ENCODE peak calls at places on chromosomes 13 and 19, in four cellular contexts. F is SK-N-MC, P is stomach, C is upper lobe of left lung. T is an unnamed sample.

GRCh38 chr13:95060120-95060519 is 241.1 kb downstream of the ABCC4 start:
- DNase-seq in F (no peak), P (no peak), C (no peak), T (no peak)

GRCh38 chr19:12664406-12665280 is 1.9 kb downstream of the MAN2B1 start:
- DNase-seq in F (no peak), C (no peak), P (no peak), T (no peak)

GRCh38 chr19:47157455-47158321 is 27.1 kb downstream of the SAE1 start:
- DNase-seq in C (peak; percentile 66), P (peak; percentile 33), F (no peak), T (no peak)

GRCh38 chr13:56400774-56401173 is 739.9 kb upstream of the PRR20A start:
- DNase-seq in C (no peak), P (no peak), F (no peak), T (no peak)

GRCh38 chr13:99063952-99064351 is 86.1 kb upstream of the DOCK9 start:
- DNase-seq in P (no peak), F (no peak), C (no peak), T (no peak)

GRCh38 chr13:26037302-26037701 is 14.5 kb downstream of the SHISA2 start:
- DNase-seq in C (no peak), P (no peak), F (no peak), T (peak; percentile 40)

GRCh38 chr13:114140909-114141255 is 8.5 kb upstream of the RASA3 start:
- DNase-seq in C (no peak), F (no peak), P (no peak), T (no peak)

GRCh38 chr19:29105629-29106352 is 107.2 kb downstream of the UQCRFS1 start:
- DNase-seq in C (no peak), F (no peak), P (no peak), T (no peak)

GRCh38 chr19:4624733-4625362 is 14.5 kb upstream of the TNFAIP8L1 start:
- DNase-seq in F (no peak), P (no peak), C (no peak), T (no peak)

GRCh38 chr13:91162180-91162579 is 185.3 kb upstream of the MIR17HG start:
- DNase-seq in F (no peak), C (no peak), P (no peak), T (no peak)

GRCh38 chr19:46515879-46516350 is 20.2 kb upstream of the PNMA8B start:
- DNase-seq in C (no peak), P (no peak), F (no peak), T (no peak)

GRCh38 chr19:31064486-31064885 is 284.8 kb downstream of the TSHZ3 start:
- DNase-seq in P (no peak), C (no peak), F (no peak), T (no peak)

GRCh38 chr13:27259831-27260230 is 8.5 kb downstream of the RPL21 start:
- DNase-seq in F (no peak), C (no peak), P (no peak), T (peak; percentile 64)

GRCh38 chr13:110218601-110219201 is 88.3 kb downstream of the COL4A1 start:
- DNase-seq in P (no peak), F (no peak), C (no peak), T (no peak)

GRCh38 chr13:34993470-34993869 is 51.4 kb downstream of the NBEA start:
- DNase-seq in F (no peak), P (no peak), C (no peak), T (no peak)

GRCh38 chr19:13014101-13014920 is 19.0 kb downstream of the NFIX start:
- DNase-seq in P (no peak), C (peak; percentile 67), F (no peak), T (no peak)

GRCh38 chr19:46953955-46954501 is 65.6 kb upstream of the NPAS1 start:
- DNase-seq in F (no peak), C (no peak), P (no peak), T (no peak)

GRCh38 chr13:98340026-98340425 is 163.0 kb upstream of the RNF113B start:
- DNase-seq in P (no peak), C (no peak), F (no peak), T (peak; percentile 1)

GRCh38 chr19:32322541-32322940 is 22.9 kb upstream of the ZNF507 start:
- DNase-seq in C (no peak), F (no peak), P (no peak), T (no peak)

GRCh38 chr19:48752511-48753365 is at the start of gene FUT1:
- DNase-seq in F (no peak), P (peak; percentile 95), C (peak; percentile 92), T (no peak)

GRCh38 chr13:88948501-88948900 is 1277.3 kb downstream of the SLITRK5 start:
- DNase-seq in P (no peak), F (no peak), C (no peak), T (no peak)

GRCh38 chr13:85985791-85986190 is 186.6 kb upstream of the SLITRK6 start:
- DNase-seq in P (no peak), F (no peak), C (no peak), T (no peak)

GRCh38 chr13:52449323-52450011 is 967 bp downstream of the VPS36 start:
- DNase-seq in P (no peak), C (no peak), F (no peak), T (no peak)

GRCh38 chr13:59478908-59479307 is 684.8 kb downstream of the DIAPH3 start:
- DNase-seq in F (no peak), P (no peak), C (no peak), T (no peak)

GRCh38 chr13:30559274-30559673 is 58.4 kb upstream of the USPL1 start:
- DNase-seq in F (no peak), P (no peak), C (no peak), T (no peak)
- TF ChIP-seq POLR2AphosphoS5 in F (no peak), P (no peak), C (no peak), T (no peak)

GRCh38 chr19:2417881-2418406 is 9.4 kb downstream of the TIMM13 start:
- DNase-seq in C (no peak), P (no peak), F (no peak), T (peak; percentile 40)
- TF ChIP-seq POLR2AphosphoS5 in C (no peak), P (no peak), F (no peak), T (no peak)

GRCh38 chr13:102318233-102318632 is 83.6 kb downstream of the FGF14 start:
- DNase-seq in P (no peak), F (no peak), C (no peak), T (no peak)

GRCh38 chr13:102325321-102325720 is 76.5 kb downstream of the FGF14 start:
- DNase-seq in C (no peak), P (no peak), F (peak; percentile 79), T (no peak)

GRCh38 chr13:102323012-102323411 is 78.8 kb downstream of the FGF14 start:
- DNase-seq in P (no peak), F (no peak), C (no peak), T (no peak)

GRCh38 chr13:102323505-102323904 is 78.3 kb downstream of the FGF14 start:
- DNase-seq in C (no peak), F (no peak), P (no peak), T (no peak)

GRCh38 chr13:102322211-102322610 is 79.6 kb downstream of the FGF14 start:
- DNase-seq in C (no peak), F (no peak), P (no peak), T (no peak)
- TF ChIP-seq POLR2AphosphoS5 in C (no peak), F (peak; percentile 33), P (no peak), T (no peak)

GRCh38 chr13:82817133-82817532 is 1065.1 kb downstream of the SLITRK1 start:
- DNase-seq in F (no peak), C (no peak), P (no peak), T (no peak)
- TF ChIP-seq POLR2AphosphoS5 in F (no peak), C (no peak), P (no peak), T (no peak)

GRCh38 chr13:80399340-80400163 is 58.6 kb upstream of the SPRY2 start:
- DNase-seq in P (peak; percentile 76), C (peak; percentile 80), F (no peak), T (no peak)
- TF ChIP-seq POLR2AphosphoS5 in P (peak; percentile 62), C (no peak), F (no peak), T (no peak)

GRCh38 chr19:18108897-18109296 is 11.3 kb downstream of the MAST3 start:
- DNase-seq in C (no peak), F (no peak), P (no peak), T (no peak)

GRCh38 chr19:18107235-18108083 is 9.9 kb downstream of the MAST3 start:
- DNase-seq in F (no peak), P (no peak), C (peak; percentile 83), T (no peak)

GRCh38 chr19:18110833-18111232 is 13.3 kb downstream of the MAST3 start:
- DNase-seq in P (peak; percentile 64), C (peak; percentile 84), F (no peak), T (no peak)

GRCh38 chr19:18109363-18109730 is 11.8 kb downstream of the MAST3 start:
- DNase-seq in P (no peak), F (no peak), C (no peak), T (no peak)

DNA sequence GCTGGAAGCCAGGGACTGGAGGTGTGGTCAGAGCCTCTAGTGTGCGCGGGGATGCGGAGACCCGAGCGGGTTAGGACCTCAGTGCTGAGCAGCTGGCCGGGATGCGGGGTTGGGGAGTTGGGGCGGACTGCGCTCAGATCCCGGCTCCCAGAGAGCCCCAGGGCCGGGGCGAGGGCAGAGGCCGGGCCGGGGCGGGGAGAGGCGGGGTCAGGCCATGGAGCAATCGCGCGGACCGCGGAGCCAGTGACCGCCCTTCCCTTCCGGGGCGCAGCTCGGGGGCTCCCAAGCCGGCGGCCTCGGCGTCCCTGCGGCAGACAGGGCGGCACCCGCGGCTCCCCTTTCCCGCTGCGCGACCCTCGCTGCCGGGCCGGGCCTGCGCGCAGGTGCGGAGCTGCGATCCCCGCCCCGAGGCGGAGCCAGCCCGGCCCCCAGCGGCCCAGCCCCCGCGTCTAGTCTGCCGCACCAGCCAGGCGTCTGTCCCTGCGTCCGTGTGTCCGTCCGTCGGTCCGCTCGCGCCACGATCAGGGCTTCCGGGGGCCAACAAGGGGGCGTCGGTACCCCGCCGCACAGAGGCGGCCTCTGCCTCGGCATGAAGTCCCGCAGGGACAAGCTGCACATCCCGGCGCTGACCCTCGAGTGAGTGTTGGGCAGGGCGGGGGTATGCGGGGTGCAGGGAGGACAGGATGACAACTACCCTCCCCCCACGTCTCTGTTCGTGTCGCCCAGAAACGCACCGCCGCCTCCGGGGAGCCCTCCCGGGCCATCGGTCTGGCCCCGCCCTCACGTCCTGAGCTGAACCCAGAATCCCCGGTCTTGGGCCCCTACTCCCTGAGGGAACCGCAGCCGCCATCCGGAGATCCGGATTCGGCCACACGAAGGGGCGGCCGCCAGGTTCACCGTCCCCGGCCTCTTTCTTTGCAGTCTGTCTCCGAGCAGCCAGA is 12.4 kb downstream of the MAST3 start:
- DNase-seq in C (peak; percentile 85), P (peak; percentile 66), F (no peak), T (no peak)
- TF ChIP-seq POLR2AphosphoS5 in C (peak; percentile 13), P (peak; percentile 8), F (no peak), T (no peak)

GRCh38 chr19:38685666-38686529 is 38.4 kb downstream of the ACTN4 start:
- DNase-seq in F (no peak), C (no peak), P (no peak), T (no peak)

GRCh38 chr19:38687837-38688378 is 40.5 kb downstream of the ACTN4 start:
- DNase-seq in P (no peak), C (no peak), F (no peak), T (no peak)

GRCh38 chr19:38684078-38684861 is 36.8 kb downstream of the ACTN4 start:
- DNase-seq in C (peak; percentile 84), F (no peak), P (peak; percentile 64), T (peak; percentile 94)

GRCh38 chr19:38684862-38685665 is 37.6 kb downstream of the ACTN4 start:
- DNase-seq in P (no peak), C (no peak), F (no peak), T (no peak)

GRCh38 chr19:38686530-38686888 is 39.1 kb downstream of the ACTN4 start:
- DNase-seq in P (no peak), C (no peak), F (no peak), T (no peak)
- TF ChIP-seq POLR2AphosphoS5 in P (no peak), C (no peak), F (no peak), T (no peak)